ENCODE peak calls at places on chromosomes 16 and 17, in six cellular contexts. One of them, this sample, is unnamed.

GRCh38 chr16:18969855-18970240 is 13.9 kb upstream of the TMC7 start:
- DNase-seq in COR-L47: no peak
- DNase-seq in pulmonary artery endothelial cell: no peak
- DNase-seq in AG09319: no peak
- DNase-seq in cerebellum: no peak
- DNase-seq in stimulated activated CD8-positive, alpha-beta memory T cell treated with anti-CD3 and anti-CD28 coated beads, Interleukin-7, amount 100 ng/mL, for 1 hour: no peak
- DNase-seq in this sample: no peak

GRCh38 chr16:7315813-7316212 is 16.8 kb upstream of the RBFOX1 start:
- DNase-seq in pulmonary artery endothelial cell: no peak
- DNase-seq in AG09319: no peak
- DNase-seq in cerebellum: no peak
- DNase-seq in stimulated activated CD8-positive, alpha-beta memory T cell treated with anti-CD3 and anti-CD28 coated beads, Interleukin-7, amount 100 ng/mL, for 1 hour: no peak
- DNase-seq in COR-L47: peak; percentile 65
- DNase-seq in this sample: no peak

GRCh38 chr17:37039269-37039668 is 90.5 kb downstream of the AATF start:
- DNase-seq in pulmonary artery endothelial cell: no peak
- DNase-seq in AG09319: no peak
- DNase-seq in stimulated activated CD8-positive, alpha-beta memory T cell treated with anti-CD3 and anti-CD28 coated beads, Interleukin-7, amount 100 ng/mL, for 1 hour: no peak
- DNase-seq in cerebellum: no peak
- DNase-seq in COR-L47: no peak
- DNase-seq in this sample: no peak

GRCh38 chr17:80413771-80414507 is 1.0 kb upstream of the ENDOV start:
- DNase-seq in cerebellum: no peak
- DNase-seq in COR-L47: no peak
- DNase-seq in pulmonary artery endothelial cell: no peak
- DNase-seq in stimulated activated CD8-positive, alpha-beta memory T cell treated with anti-CD3 and anti-CD28 coated beads, Interleukin-7, amount 100 ng/mL, for 1 hour: no peak
- DNase-seq in AG09319: no peak
- DNase-seq in this sample: no peak

GRCh38 chr17:1267471-1267947 is 2.7 kb upstream of the BHLHA9 start:
- DNase-seq in COR-L47: no peak
- DNase-seq in AG09319: no peak
- DNase-seq in stimulated activated CD8-positive, alpha-beta memory T cell treated with anti-CD3 and anti-CD28 coated beads, Interleukin-7, amount 100 ng/mL, for 1 hour: no peak
- DNase-seq in pulmonary artery endothelial cell: no peak
- DNase-seq in cerebellum: peak; percentile 73
- DNase-seq in this sample: no peak

GRCh38 chr17:45372325-45372869 is 55.6 kb upstream of the MAP3K14 start:
- DNase-seq in AG09319: no peak
- DNase-seq in COR-L47: no peak
- DNase-seq in cerebellum: no peak
- DNase-seq in pulmonary artery endothelial cell: no peak
- DNase-seq in stimulated activated CD8-positive, alpha-beta memory T cell treated with anti-CD3 and anti-CD28 coated beads, Interleukin-7, amount 100 ng/mL, for 1 hour: no peak
- DNase-seq in this sample: no peak

GRCh38 chr16:2008009-2008526 is 1.6 kb downstream of the ZNF598 start:
- DNase-seq in AG09319: peak; percentile 69
- DNase-seq in cerebellum: no peak
- DNase-seq in COR-L47: no peak
- DNase-seq in stimulated activated CD8-positive, alpha-beta memory T cell treated with anti-CD3 and anti-CD28 coated beads, Interleukin-7, amount 100 ng/mL, for 1 hour: no peak
- DNase-seq in pulmonary artery endothelial cell: no peak
- DNase-seq in this sample: no peak

GRCh38 chr16:27761816-27762215 is 211.9 kb downstream of the KATNIP start:
- DNase-seq in pulmonary artery endothelial cell: no peak
- DNase-seq in cerebellum: no peak
- DNase-seq in AG09319: no peak
- DNase-seq in stimulated activated CD8-positive, alpha-beta memory T cell treated with anti-CD3 and anti-CD28 coated beads, Interleukin-7, amount 100 ng/mL, for 1 hour: no peak
- DNase-seq in COR-L47: no peak
- DNase-seq in this sample: no peak

GRCh38 chr16:740764-741505 is at the start of gene CIAO3:
- DNase-seq in pulmonary artery endothelial cell: peak; percentile 60
- DNase-seq in stimulated activated CD8-positive, alpha-beta memory T cell treated with anti-CD3 and anti-CD28 coated beads, Interleukin-7, amount 100 ng/mL, for 1 hour: peak; percentile 88
- DNase-seq in AG09319: peak; percentile 69
- DNase-seq in cerebellum: peak; percentile 94
- DNase-seq in COR-L47: peak; percentile 85
- DNase-seq in this sample: peak; percentile 84

GRCh38 chr17:57900991-57901743 is 51.3 kb upstream of the MRPS23 start:
- DNase-seq in AG09319: no peak
- DNase-seq in COR-L47: peak; percentile 96
- DNase-seq in pulmonary artery endothelial cell: no peak
- DNase-seq in cerebellum: no peak
- DNase-seq in stimulated activated CD8-positive, alpha-beta memory T cell treated with anti-CD3 and anti-CD28 coated beads, Interleukin-7, amount 100 ng/mL, for 1 hour: no peak
- DNase-seq in this sample: no peak

This sample was measured in substantia nigra.